ENCODE peak calls at places on chromosomes 5 and 9, in eight cellular contexts. T, S, N, K, F, M, D and G are unnamed samples.

GRCh38 chr5:115433918-115434317 is 110.7 kb downstream of the FEM1C start:
- DNase-seq in T (no peak), M (no peak), S (no peak), D (no peak), N (no peak), F (no peak), K (no peak), G (no peak)

GRCh38 chr5:172404746-172405145 is 49.6 kb downstream of the SH3PXD2B start:
- DNase-seq in D (no peak), N (no peak), M (no peak), T (no peak), S (no peak), F (no peak), K (no peak), G (no peak)

GRCh38 chr9:69580582-69580945 is 91.6 kb downstream of the APBA1 start:
- DNase-seq in S (no peak), M (no peak), N (no peak), F (no peak), K (no peak), T (no peak), D (no peak), G (no peak)

GRCh38 chr5:66378407-66378806 is 217.8 kb upstream of the MAST4 start:
- DNase-seq in T (no peak), N (no peak), M (no peak), S (no peak), D (no peak), K (no peak), F (no peak), G (no peak)

GRCh38 chr9:89313842-89314241 is 2.8 kb downstream of the CKS2 start:
- DNase-seq in N (no peak), M (no peak), K (no peak), F (no peak), T (no peak), S (no peak), D (no peak), G (no peak)

GRCh38 chr5:50807661-50808060 is 141.2 kb downstream of the PARP8 start:
- DNase-seq in F (no peak), S (no peak), N (no peak), D (no peak), K (no peak), M (no peak), T (no peak), G (no peak)

GRCh38 chr5:34487202-34487879 is 168.8 kb upstream of the RAI14 start:
- DNase-seq in T (peak), D (peak), M (no peak), S (no peak), N (no peak), F (no peak), K (no peak), G (no peak)

GRCh38 chr5:151158287-151158661 is 695 bp upstream of the ANXA6 start:
- DNase-seq in F (no peak), D (no peak), K (no peak), T (no peak), N (no peak), S (peak), M (no peak), G (no peak)

GRCh38 chr5:142697356-142697807 is 11.5 kb upstream of the FGF1 start:
- DNase-seq in K (no peak), M (peak), D (no peak), N (no peak), T (no peak), F (no peak), S (no peak), G (no peak)
- TF ChIP-seq POLR2AphosphoS5 in K (no peak), M (no peak), D (no peak), N (no peak), T (no peak), F (no peak), S (no peak), G (no peak)

DNA sequence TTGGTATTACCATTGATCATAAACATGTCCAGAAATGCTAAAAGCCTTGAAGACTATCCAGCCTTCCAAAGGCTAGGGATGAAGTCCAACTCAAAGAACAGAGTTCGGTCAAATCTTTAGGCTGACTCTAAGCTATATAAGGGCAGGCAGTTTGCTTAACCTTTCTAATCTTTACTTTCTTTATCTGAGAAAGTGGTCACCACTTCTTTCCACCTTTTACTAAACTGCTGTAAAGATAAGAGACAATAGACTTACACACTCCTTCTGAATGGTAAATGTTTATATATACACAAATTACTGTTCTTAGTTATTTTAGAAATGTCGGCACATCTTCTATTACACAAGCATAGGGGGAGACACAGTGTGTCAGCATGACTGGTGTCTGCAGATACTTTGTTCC is 100.4 kb downstream of the NREP start:
- DNase-seq in N (no peak), S (no peak), T (no peak), K (no peak), F (no peak), M (no peak), D (no peak), G (no peak)
- TF ChIP-seq POLR2A in N (no peak), S (no peak), T (no peak), K (no peak), F (no peak), M (no peak), D (no peak), G (no peak)

DNA sequence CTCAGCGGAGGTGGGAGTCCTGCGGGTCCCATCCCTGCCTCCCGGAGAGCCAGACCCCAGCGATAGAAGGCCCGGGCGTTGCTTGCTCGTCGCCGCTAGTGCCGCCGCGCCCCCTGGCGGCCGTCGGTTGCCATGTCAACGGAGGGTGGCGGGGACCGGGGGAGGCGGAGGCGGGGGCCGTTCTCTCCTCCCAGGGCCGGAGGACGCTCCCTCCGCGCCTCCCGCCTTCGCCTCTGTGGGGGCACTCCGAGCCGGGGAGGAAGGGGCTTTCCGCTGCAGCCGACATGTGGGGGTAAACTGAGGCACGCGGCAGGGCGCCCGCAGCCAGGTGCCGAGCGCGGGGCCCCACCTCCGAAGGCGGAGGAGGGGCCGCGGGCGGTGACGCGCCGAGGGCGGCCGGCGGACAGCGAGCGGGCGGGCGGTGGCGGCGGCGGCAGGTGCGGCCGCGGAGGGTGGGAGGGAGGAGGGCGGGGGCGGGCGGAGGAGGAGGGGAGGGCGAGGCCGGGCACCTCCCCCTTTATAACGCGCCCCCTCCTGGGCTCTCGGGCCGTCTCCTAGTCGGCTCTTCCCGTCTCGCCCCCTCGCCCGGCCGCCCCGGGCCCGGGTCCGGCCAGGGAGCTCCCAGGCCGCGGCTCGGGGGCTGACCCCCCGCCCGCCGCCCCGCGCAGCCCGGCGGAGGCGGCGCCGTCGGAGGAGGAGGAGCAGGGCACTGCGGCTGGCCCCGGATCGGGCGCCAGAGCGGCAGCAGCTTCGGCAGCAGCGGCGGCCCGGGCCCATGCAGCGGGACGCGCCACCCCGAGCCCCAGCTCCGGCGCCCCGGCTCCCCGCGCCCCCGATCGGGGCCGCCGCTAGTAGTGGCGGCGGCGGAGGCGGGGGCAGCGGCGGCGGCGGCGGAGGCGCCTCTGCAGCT is 556 bp upstream of the CDK9 start:
- DNase-seq in K (no peak), S (peak), F (peak), N (peak), D (peak), T (peak), M (peak), G (peak)
- TF ChIP-seq POLR2AphosphoS5 in K (no peak), S (peak), F (no peak), N (peak), D (peak), T (no peak), M (peak), G (no peak)

DNA sequence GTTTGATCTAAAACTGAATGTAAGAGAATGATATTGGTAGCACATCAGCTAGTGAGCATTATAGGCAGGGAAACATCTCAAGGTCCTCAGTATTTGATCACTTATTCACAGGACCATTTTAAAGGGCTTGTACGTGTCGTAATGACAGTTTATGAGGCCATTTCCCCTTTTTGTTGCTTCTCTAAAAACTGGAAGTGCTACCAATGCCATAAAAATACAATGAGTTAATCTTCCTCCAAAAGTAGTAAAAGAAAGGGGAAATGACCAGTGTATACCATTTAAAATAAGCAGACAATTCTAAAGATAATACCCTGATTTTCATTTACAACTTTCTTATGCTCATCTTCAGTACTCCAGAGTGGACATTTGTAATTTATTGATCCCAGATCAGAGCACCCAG is 285.8 kb upstream of the PCSK5 start:
- DNase-seq in S (no peak), T (no peak), M (no peak), D (no peak), F (no peak), N (no peak), K (no peak), G (no peak)
- TF ChIP-seq POLR2A in S (no peak), T (no peak), M (no peak), D (no peak), F (no peak), N (no peak), K (no peak), G (no peak)

DNA sequence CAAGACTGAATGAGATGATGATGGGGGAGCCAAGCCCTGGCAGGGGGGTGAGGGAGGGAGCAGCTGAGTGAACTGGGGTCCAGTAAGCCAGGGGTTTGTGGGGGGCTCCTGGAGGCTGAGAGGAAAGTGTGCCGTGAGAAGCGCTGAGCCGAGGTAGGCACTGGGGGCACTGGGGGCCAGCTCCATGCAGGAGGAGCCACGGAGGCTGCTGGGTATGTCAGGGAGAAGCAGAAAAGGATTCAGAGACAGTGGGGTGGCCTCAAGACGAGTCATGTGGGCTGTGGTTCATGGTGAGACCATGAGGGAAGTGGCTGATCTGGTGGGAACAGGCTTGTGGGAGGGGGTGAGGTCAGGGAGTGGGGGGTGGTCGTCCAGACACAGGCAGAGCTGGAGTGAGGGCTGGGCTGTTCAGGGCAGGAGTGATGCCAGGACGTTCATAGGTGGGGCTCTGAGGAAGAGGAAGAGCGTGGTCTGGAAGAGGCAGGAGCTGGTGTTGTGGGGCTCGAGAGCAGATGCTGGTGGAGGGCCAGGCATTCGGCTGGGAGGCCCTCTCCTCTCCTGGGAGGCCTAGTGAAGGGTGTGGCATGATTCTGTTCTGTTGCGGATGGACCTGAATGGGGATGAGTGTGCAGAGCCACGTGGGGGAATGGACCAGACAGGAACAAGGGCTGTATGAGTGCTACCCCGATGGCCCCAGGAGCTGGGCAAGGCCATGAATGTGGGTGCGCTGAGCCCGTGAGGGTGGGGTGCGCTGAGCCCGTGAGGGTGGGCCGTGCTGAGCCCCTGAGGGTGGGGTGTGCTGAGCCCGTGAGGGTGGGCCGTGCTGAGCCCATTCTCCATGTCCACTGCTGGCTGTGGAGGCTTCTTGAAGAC is 92.7 kb upstream of the CACNA1B start:
- DNase-seq in K (no peak), N (no peak), S (no peak), D (no peak), T (no peak), F (no peak), M (no peak), G (no peak)
- TF ChIP-seq POLR2AphosphoS5 in K (peak), N (no peak), S (no peak), D (no peak), T (no peak), F (no peak), M (no peak), G (no peak)

GRCh38 chr9:101409079-101409477 is 10.4 kb downstream of the ZNF189 start:
- DNase-seq in N (no peak), D (no peak), S (no peak), F (no peak), M (no peak), T (no peak), K (no peak), G (no peak)
- TF ChIP-seq POLR2A in N (no peak), D (no peak), S (no peak), F (no peak), M (no peak), T (no peak), K (no peak), G (no peak)

GRCh38 chr9:100597236-100597635 is 19.4 kb downstream of the CAVIN4 start:
- DNase-seq in K (no peak), S (no peak), F (no peak), T (no peak), N (no peak), D (no peak), M (no peak), G (no peak)
- TF ChIP-seq POLR2AphosphoS5 in K (no peak), S (no peak), F (no peak), T (no peak), N (no peak), D (no peak), M (no peak), G (no peak)

GRCh38 chr9:87516222-87516930 is 18.7 kb downstream of the DAPK1 start:
- DNase-seq in D (peak), N (peak), M (no peak), T (no peak), S (no peak), F (no peak), K (no peak), G (peak)
- TF ChIP-seq POLR2A in D (no peak), N (no peak), M (no peak), T (no peak), S (no peak), F (no peak), K (no peak), G (no peak)

GRCh38 chr9:83708515-83709158 is 879 bp upstream of the UBQLN1 start:
- DNase-seq in M (peak), S (peak), D (peak), F (peak), K (no peak), T (peak), N (peak), G (peak)

GRCh38 chr9:83707768-83708514 is at the start of gene UBQLN1:
- DNase-seq in M (peak), F (peak), D (peak), T (peak), S (peak), K (peak), N (peak), G (peak)

GRCh38 chr9:83701769-83702168 is 6.0 kb downstream of the UBQLN1 start:
- DNase-seq in T (no peak), F (no peak), K (no peak), M (no peak), D (no peak), N (no peak), S (no peak), G (no peak)

GRCh38 chr9:83707518-83707767 is 315 bp downstream of the UBQLN1 start:
- DNase-seq in F (no peak), M (peak), K (no peak), S (no peak), D (peak), T (no peak), N (no peak), G (peak)

GRCh38 chr9:83706703-83707517 is 848 bp downstream of the UBQLN1 start:
- DNase-seq in S (no peak), D (peak), N (peak), M (peak), T (peak), F (peak), K (no peak), G (peak)
- TF ChIP-seq POLR2AphosphoS5 in S (no peak), D (no peak), N (no peak), M (no peak), T (no peak), F (no peak), K (no peak), G (no peak)

GRCh38 chr9:113056191-113057106 is at the start of gene ZFP37:
- DNase-seq in T (peak), K (peak), D (peak), F (peak), S (peak), M (peak), N (peak), G (peak)
- TF ChIP-seq POLR2A in T (no peak), K (peak), D (no peak), F (peak), S (no peak), M (peak), N (no peak), G (no peak)